ENCODE peak calls at places on chromosomes 12 and 14, in ten cellular contexts. One of them, this sample, is unnamed.
A peak's percentile ranks its signal among the peaks of the same experiment; 100 is the strongest.

GRCh38 chr12:54304187-54304810 is 3.5 kb upstream of the NFE2 start:
- DNase-seq in ascending aorta: peak; percentile 76
- DNase-seq in kidney epithelial cell: no peak
- DNase-seq in AG09319: no peak
- DNase-seq in stomach: peak; percentile 88
- DNase-seq in fibroblast of mammary gland: no peak
- DNase-seq in neural progenitor cell: no peak
- DNase-seq in transverse colon: peak; percentile 69
- DNase-seq in lung: peak; percentile 91
- DNase-seq in endothelial cell: peak; percentile 22
- DNase-seq in this sample: peak; percentile 75

GRCh38 chr12:120708646-120709045 is 1.6 kb upstream of the UNC119B start:
- DNase-seq in stomach: no peak
- DNase-seq in lung: no peak
- DNase-seq in ascending aorta: no peak
- DNase-seq in kidney epithelial cell: no peak
- DNase-seq in transverse colon: no peak
- DNase-seq in endothelial cell: no peak
- DNase-seq in neural progenitor cell: no peak
- DNase-seq in AG09319: no peak
- DNase-seq in fibroblast of mammary gland: no peak
- DNase-seq in this sample: no peak

GRCh38 chr12:26953447-26953846 is 15.2 kb downstream of the FGFR1OP2 start:
- DNase-seq in lung: no peak
- DNase-seq in endothelial cell: no peak
- DNase-seq in fibroblast of mammary gland: peak; percentile 45
- DNase-seq in ascending aorta: no peak
- DNase-seq in stomach: no peak
- DNase-seq in neural progenitor cell: no peak
- DNase-seq in transverse colon: no peak
- DNase-seq in AG09319: no peak
- DNase-seq in kidney epithelial cell: no peak
- DNase-seq in this sample: peak; percentile 47

GRCh38 chr12:108664338-108665258 is 30.9 kb upstream of the SELPLG start:
- DNase-seq in ascending aorta: peak; percentile 96
- DNase-seq in AG09319: peak; percentile 88
- DNase-seq in lung: peak; percentile 91
- DNase-seq in neural progenitor cell: peak; percentile 86
- DNase-seq in fibroblast of mammary gland: peak; percentile 98
- DNase-seq in stomach: peak; percentile 84
- DNase-seq in kidney epithelial cell: peak; percentile 74
- DNase-seq in transverse colon: peak; percentile 89
- DNase-seq in endothelial cell: peak; percentile 89
- DNase-seq in this sample: peak; percentile 98

GRCh38 chr12:102833687-102834435 is 83.2 kb downstream of the PAH start:
- DNase-seq in AG09319: no peak
- DNase-seq in ascending aorta: no peak
- DNase-seq in endothelial cell: peak; percentile 63
- DNase-seq in lung: no peak
- DNase-seq in stomach: no peak
- DNase-seq in fibroblast of mammary gland: no peak
- DNase-seq in transverse colon: no peak
- DNase-seq in kidney epithelial cell: no peak
- DNase-seq in neural progenitor cell: peak; percentile 80
- DNase-seq in this sample: no peak

GRCh38 chr14:76672123-76672522 is 89.1 kb upstream of the VASH1 start:
- DNase-seq in fibroblast of mammary gland: no peak
- DNase-seq in endothelial cell: no peak
- DNase-seq in kidney epithelial cell: no peak
- DNase-seq in neural progenitor cell: no peak
- DNase-seq in stomach: no peak
- DNase-seq in transverse colon: no peak
- DNase-seq in AG09319: no peak
- DNase-seq in lung: no peak
- DNase-seq in ascending aorta: no peak
- DNase-seq in this sample: no peak

GRCh38 chr14:74747237-74747636 is 15.9 kb upstream of the YLPM1 start:
- DNase-seq in endothelial cell: no peak
- DNase-seq in kidney epithelial cell: no peak
- DNase-seq in stomach: no peak
- DNase-seq in neural progenitor cell: no peak
- DNase-seq in fibroblast of mammary gland: no peak
- DNase-seq in transverse colon: no peak
- DNase-seq in lung: no peak
- DNase-seq in ascending aorta: no peak
- DNase-seq in AG09319: no peak
- DNase-seq in this sample: no peak

GRCh38 chr12:31600252-31600651 is 9.3 kb upstream of the DENND5B start:
- DNase-seq in stomach: no peak
- DNase-seq in transverse colon: no peak
- DNase-seq in lung: no peak
- DNase-seq in fibroblast of mammary gland: no peak
- DNase-seq in endothelial cell: no peak
- DNase-seq in ascending aorta: no peak
- DNase-seq in AG09319: no peak
- DNase-seq in neural progenitor cell: no peak
- DNase-seq in kidney epithelial cell: no peak
- DNase-seq in this sample: no peak

GRCh38 chr12:5967645-5968415 is 22.8 kb upstream of the ANO2 start:
- DNase-seq in AG09319: no peak
- DNase-seq in fibroblast of mammary gland: no peak
- DNase-seq in ascending aorta: no peak
- DNase-seq in neural progenitor cell: no peak
- DNase-seq in endothelial cell: no peak
- DNase-seq in lung: no peak
- DNase-seq in kidney epithelial cell: no peak
- DNase-seq in transverse colon: no peak
- DNase-seq in stomach: no peak
- DNase-seq in this sample: no peak

GRCh38 chr14:52370406-52370911 is 56.3 kb downstream of the PTGER2 start:
- DNase-seq in endothelial cell: no peak
- DNase-seq in lung: no peak
- DNase-seq in neural progenitor cell: no peak
- DNase-seq in stomach: no peak
- DNase-seq in transverse colon: no peak
- DNase-seq in fibroblast of mammary gland: no peak
- DNase-seq in kidney epithelial cell: no peak
- DNase-seq in ascending aorta: no peak
- DNase-seq in AG09319: no peak
- DNase-seq in this sample: no peak

GRCh38 chr12:83150465-83151189 is 463.9 kb downstream of the TMTC2 start:
- DNase-seq in stomach: no peak
- DNase-seq in endothelial cell: no peak
- DNase-seq in transverse colon: no peak
- DNase-seq in lung: no peak
- DNase-seq in fibroblast of mammary gland: no peak
- DNase-seq in kidney epithelial cell: no peak
- DNase-seq in ascending aorta: no peak
- DNase-seq in neural progenitor cell: no peak
- DNase-seq in AG09319: no peak
- DNase-seq in this sample: no peak

GRCh38 chr12:46702581-46703344 is 123.0 kb downstream of the SLC38A4 start:
- DNase-seq in neural progenitor cell: peak; percentile 6
- DNase-seq in fibroblast of mammary gland: peak; percentile 30
- DNase-seq in lung: no peak
- DNase-seq in transverse colon: no peak
- DNase-seq in AG09319: no peak
- DNase-seq in endothelial cell: no peak
- DNase-seq in kidney epithelial cell: no peak
- DNase-seq in stomach: no peak
- DNase-seq in ascending aorta: no peak
- DNase-seq in this sample: no peak

GRCh38 chr14:76245097-76245496 is 93.4 kb downstream of the GPATCH2L start:
- DNase-seq in lung: no peak
- DNase-seq in ascending aorta: no peak
- DNase-seq in AG09319: no peak
- DNase-seq in neural progenitor cell: no peak
- DNase-seq in kidney epithelial cell: no peak
- DNase-seq in stomach: no peak
- DNase-seq in endothelial cell: no peak
- DNase-seq in fibroblast of mammary gland: no peak
- DNase-seq in transverse colon: no peak
- DNase-seq in this sample: no peak

DNA sequence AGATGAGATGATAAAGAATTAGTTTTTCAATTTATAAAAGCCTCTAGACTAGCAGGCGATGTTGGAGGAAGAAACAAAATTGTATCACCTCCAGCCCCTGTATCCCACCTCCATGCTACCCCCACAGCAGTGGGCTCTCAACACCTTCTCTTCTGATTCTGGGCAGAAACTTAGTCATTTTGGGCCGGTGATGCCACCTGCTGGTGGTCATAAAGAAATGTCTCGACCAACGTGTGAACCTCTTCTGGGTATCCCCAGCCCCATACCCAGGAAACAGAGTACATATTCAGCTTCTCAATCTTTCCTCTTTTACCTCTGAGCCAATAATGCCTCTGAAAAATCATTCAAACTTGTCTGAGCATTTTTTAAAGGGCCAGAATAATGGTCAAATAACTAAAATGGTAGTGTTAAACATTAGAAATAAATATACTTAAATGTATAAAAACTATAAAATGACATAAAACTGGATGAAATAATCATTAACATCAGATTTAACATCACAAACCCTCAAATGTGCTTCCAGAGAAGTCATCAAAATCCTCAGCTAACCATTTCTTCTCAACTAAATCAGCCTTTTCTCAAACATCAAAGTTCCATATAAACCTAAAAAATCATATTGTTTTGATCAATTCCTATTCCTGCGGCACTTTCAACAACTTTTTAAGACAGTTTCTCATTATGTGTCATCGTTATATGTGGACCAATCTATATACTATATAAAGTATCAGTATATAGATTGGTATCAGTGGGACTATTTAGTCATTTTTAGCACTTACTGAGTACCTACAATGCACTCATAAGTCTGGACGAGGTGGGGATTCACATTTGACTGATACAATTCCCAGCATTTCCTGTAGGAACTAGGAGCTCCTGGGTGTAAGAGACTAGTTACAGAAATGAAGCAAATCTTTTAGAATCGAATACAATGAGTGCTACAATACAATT is 69.4 kb downstream of the ATXN2 start:
- DNase-seq in ascending aorta: no peak
- DNase-seq in AG09319: peak; percentile 19
- DNase-seq in kidney epithelial cell: peak; percentile 28
- DNase-seq in transverse colon: peak; percentile 41
- DNase-seq in endothelial cell: peak; percentile 66
- DNase-seq in stomach: peak; percentile 29
- DNase-seq in lung: no peak
- DNase-seq in neural progenitor cell: peak; percentile 66
- DNase-seq in fibroblast of mammary gland: peak; percentile 61
- DNase-seq in this sample: no peak
- TF ChIP-seq CTCF in ascending aorta: peak; percentile 53
- TF ChIP-seq CTCF in AG09319: peak; percentile 73
- TF ChIP-seq CTCF in kidney epithelial cell: peak; percentile 75
- TF ChIP-seq CTCF in transverse colon: peak; percentile 54
- TF ChIP-seq CTCF in endothelial cell: peak; percentile 78
- TF ChIP-seq CTCF in stomach: peak; percentile 33
- TF ChIP-seq CTCF in lung: peak; percentile 33
- TF ChIP-seq CTCF in neural progenitor cell: peak; percentile 77
- TF ChIP-seq CTCF in fibroblast of mammary gland: peak; percentile 69
- TF ChIP-seq CTCF in this sample: peak; percentile 67

GRCh38 chr12:88153959-88154358 is 11.9 kb downstream of the TMTC3 start:
- DNase-seq in kidney epithelial cell: no peak
- DNase-seq in endothelial cell: no peak
- DNase-seq in lung: no peak
- DNase-seq in neural progenitor cell: peak; percentile 9
- DNase-seq in transverse colon: no peak
- DNase-seq in stomach: no peak
- DNase-seq in AG09319: peak; percentile 28
- DNase-seq in ascending aorta: no peak
- DNase-seq in fibroblast of mammary gland: peak; percentile 76
- DNase-seq in this sample: no peak
- TF ChIP-seq CTCF in kidney epithelial cell: no peak
- TF ChIP-seq CTCF in endothelial cell: peak; percentile 30
- TF ChIP-seq CTCF in lung: no peak
- TF ChIP-seq CTCF in neural progenitor cell: peak; percentile 42
- TF ChIP-seq CTCF in transverse colon: no peak
- TF ChIP-seq CTCF in stomach: peak; percentile 12
- TF ChIP-seq CTCF in AG09319: peak; percentile 31
- TF ChIP-seq CTCF in ascending aorta: no peak
- TF ChIP-seq CTCF in fibroblast of mammary gland: peak; percentile 38
- TF ChIP-seq CTCF in this sample: peak; percentile 41

GRCh38 chr12:123085730-123086487 is 65.0 kb downstream of the PITPNM2 start:
- DNase-seq in transverse colon: peak; percentile 27
- DNase-seq in stomach: peak; percentile 68
- DNase-seq in fibroblast of mammary gland: no peak
- DNase-seq in kidney epithelial cell: peak; percentile 47
- DNase-seq in lung: no peak
- DNase-seq in AG09319: no peak
- DNase-seq in endothelial cell: no peak
- DNase-seq in ascending aorta: peak; percentile 81
- DNase-seq in neural progenitor cell: no peak
- DNase-seq in this sample: peak; percentile 85
- TF ChIP-seq CTCF in transverse colon: no peak
- TF ChIP-seq CTCF in stomach: no peak
- TF ChIP-seq CTCF in fibroblast of mammary gland: no peak
- TF ChIP-seq CTCF in kidney epithelial cell: peak; percentile 10
- TF ChIP-seq CTCF in lung: no peak
- TF ChIP-seq CTCF in AG09319: no peak
- TF ChIP-seq CTCF in endothelial cell: no peak
- TF ChIP-seq CTCF in ascending aorta: no peak
- TF ChIP-seq CTCF in neural progenitor cell: no peak
- TF ChIP-seq CTCF in this sample: peak; percentile 53

GRCh38 chr14:56197150-56197549 is 78.9 kb downstream of the PELI2 start:
- DNase-seq in endothelial cell: no peak
- DNase-seq in ascending aorta: no peak
- DNase-seq in stomach: no peak
- DNase-seq in kidney epithelial cell: no peak
- DNase-seq in transverse colon: no peak
- DNase-seq in fibroblast of mammary gland: no peak
- DNase-seq in AG09319: no peak
- DNase-seq in neural progenitor cell: no peak
- DNase-seq in lung: no peak
- DNase-seq in this sample: no peak

GRCh38 chr14:56202256-56202655 is 84.0 kb downstream of the PELI2 start:
- DNase-seq in AG09319: no peak
- DNase-seq in ascending aorta: no peak
- DNase-seq in transverse colon: no peak
- DNase-seq in stomach: no peak
- DNase-seq in neural progenitor cell: no peak
- DNase-seq in fibroblast of mammary gland: no peak
- DNase-seq in kidney epithelial cell: no peak
- DNase-seq in lung: no peak
- DNase-seq in endothelial cell: no peak
- DNase-seq in this sample: no peak

GRCh38 chr14:56199976-56200577 is 81.9 kb downstream of the PELI2 start:
- DNase-seq in lung: no peak
- DNase-seq in endothelial cell: no peak
- DNase-seq in kidney epithelial cell: no peak
- DNase-seq in stomach: no peak
- DNase-seq in transverse colon: no peak
- DNase-seq in AG09319: no peak
- DNase-seq in ascending aorta: no peak
- DNase-seq in fibroblast of mammary gland: no peak
- DNase-seq in neural progenitor cell: no peak
- DNase-seq in this sample: no peak

GRCh38 chr14:56198438-56198837 is 80.2 kb downstream of the PELI2 start:
- DNase-seq in endothelial cell: no peak
- DNase-seq in stomach: no peak
- DNase-seq in kidney epithelial cell: no peak
- DNase-seq in lung: no peak
- DNase-seq in neural progenitor cell: no peak
- DNase-seq in fibroblast of mammary gland: no peak
- DNase-seq in ascending aorta: no peak
- DNase-seq in AG09319: no peak
- DNase-seq in transverse colon: no peak
- DNase-seq in this sample: no peak

GRCh38 chr14:56199095-56199975 is 81.1 kb downstream of the PELI2 start:
- DNase-seq in neural progenitor cell: no peak
- DNase-seq in endothelial cell: no peak
- DNase-seq in stomach: no peak
- DNase-seq in kidney epithelial cell: peak; percentile 93
- DNase-seq in lung: no peak
- DNase-seq in ascending aorta: no peak
- DNase-seq in fibroblast of mammary gland: peak; percentile 98
- DNase-seq in AG09319: peak; percentile 94
- DNase-seq in transverse colon: no peak
- DNase-seq in this sample: peak; percentile 69
- TF ChIP-seq CTCF in neural progenitor cell: no peak
- TF ChIP-seq CTCF in endothelial cell: no peak
- TF ChIP-seq CTCF in stomach: no peak
- TF ChIP-seq CTCF in kidney epithelial cell: no peak
- TF ChIP-seq CTCF in lung: no peak
- TF ChIP-seq CTCF in ascending aorta: no peak
- TF ChIP-seq CTCF in fibroblast of mammary gland: no peak
- TF ChIP-seq CTCF in AG09319: no peak
- TF ChIP-seq CTCF in transverse colon: no peak
- TF ChIP-seq CTCF in this sample: no peak